ENCODE peak calls at places on chromosomes 3 and 15, in eight cellular contexts. One of them, this sample, is unnamed.

GRCh38 chr15:63462053-63462452 is 42.3 kb upstream of the USP3 start:
- DNase-seq in activated T-helper 1 cell treated with Interleukin-2 at 50 U/mL for 16 hours: no peak
- DNase-seq in substantia nigra: no peak
- DNase-seq in activated gamma-delta T cell: no peak
- DNase-seq in hepatocyte: no peak
- DNase-seq in NAMALWA: no peak
- DNase-seq in skeletal muscle cell: no peak
- DNase-seq in ureter: no peak
- DNase-seq in this sample: no peak

GRCh38 chr3:142613491-142613890 is 17.3 kb downstream of the PLS1 start:
- DNase-seq in activated gamma-delta T cell: no peak
- DNase-seq in substantia nigra: no peak
- DNase-seq in skeletal muscle cell: no peak
- DNase-seq in hepatocyte: no peak
- DNase-seq in ureter: no peak
- DNase-seq in activated T-helper 1 cell treated with Interleukin-2 at 50 U/mL for 16 hours: no peak
- DNase-seq in NAMALWA: no peak
- DNase-seq in this sample: peak; percentile 73

GRCh38 chr3:43997788-43998373 is 243.8 kb upstream of the TOPAZ1 start:
- DNase-seq in NAMALWA: no peak
- DNase-seq in activated gamma-delta T cell: no peak
- DNase-seq in activated T-helper 1 cell treated with Interleukin-2 at 50 U/mL for 16 hours: no peak
- DNase-seq in substantia nigra: no peak
- DNase-seq in ureter: no peak
- DNase-seq in hepatocyte: no peak
- DNase-seq in skeletal muscle cell: no peak
- DNase-seq in this sample: no peak

GRCh38 chr3:12194209-12194608 is 35.5 kb upstream of the TIMP4 start:
- DNase-seq in substantia nigra: no peak
- DNase-seq in NAMALWA: no peak
- DNase-seq in ureter: no peak
- DNase-seq in activated gamma-delta T cell: no peak
- DNase-seq in hepatocyte: peak; percentile 42
- DNase-seq in skeletal muscle cell: peak; percentile 97
- DNase-seq in activated T-helper 1 cell treated with Interleukin-2 at 50 U/mL for 16 hours: no peak
- DNase-seq in this sample: no peak

GRCh38 chr15:31145271-31145911 is 43.9 kb upstream of the TRPM1 start:
- DNase-seq in activated gamma-delta T cell: no peak
- DNase-seq in hepatocyte: no peak
- DNase-seq in substantia nigra: no peak
- DNase-seq in skeletal muscle cell: no peak
- DNase-seq in ureter: no peak
- DNase-seq in NAMALWA: peak; percentile 21
- DNase-seq in activated T-helper 1 cell treated with Interleukin-2 at 50 U/mL for 16 hours: no peak
- DNase-seq in this sample: no peak

GRCh38 chr3:169812124-169812843 is 386 bp upstream of the LRRIQ4 start:
- DNase-seq in ureter: peak; percentile 55
- DNase-seq in NAMALWA: peak; percentile 83
- DNase-seq in substantia nigra: peak; percentile 22
- DNase-seq in activated gamma-delta T cell: peak; percentile 19
- DNase-seq in skeletal muscle cell: peak; percentile 16
- DNase-seq in hepatocyte: peak; percentile 82
- DNase-seq in activated T-helper 1 cell treated with Interleukin-2 at 50 U/mL for 16 hours: peak; percentile 19
- DNase-seq in this sample: peak; percentile 64

GRCh38 chr15:80423215-80423614 is 19.0 kb downstream of the ARNT2 start:
- DNase-seq in substantia nigra: no peak
- DNase-seq in NAMALWA: no peak
- DNase-seq in ureter: no peak
- DNase-seq in activated T-helper 1 cell treated with Interleukin-2 at 50 U/mL for 16 hours: no peak
- DNase-seq in hepatocyte: no peak
- DNase-seq in skeletal muscle cell: no peak
- DNase-seq in activated gamma-delta T cell: no peak
- DNase-seq in this sample: no peak

GRCh38 chr3:124928333-124929202 is 6.0 kb downstream of the MUC13 start:
- DNase-seq in activated gamma-delta T cell: no peak
- DNase-seq in NAMALWA: peak; percentile 79
- DNase-seq in substantia nigra: no peak
- DNase-seq in activated T-helper 1 cell treated with Interleukin-2 at 50 U/mL for 16 hours: peak; percentile 10
- DNase-seq in hepatocyte: peak; percentile 66
- DNase-seq in skeletal muscle cell: peak; percentile 24
- DNase-seq in ureter: peak; percentile 64
- DNase-seq in this sample: peak; percentile 76

GRCh38 chr3:159922861-159923312 is 65.7 kb upstream of the IL12A start:
- DNase-seq in substantia nigra: no peak
- DNase-seq in activated gamma-delta T cell: no peak
- DNase-seq in NAMALWA: peak; percentile 38
- DNase-seq in skeletal muscle cell: no peak
- DNase-seq in activated T-helper 1 cell treated with Interleukin-2 at 50 U/mL for 16 hours: no peak
- DNase-seq in hepatocyte: no peak
- DNase-seq in ureter: no peak
- DNase-seq in this sample: no peak

GRCh38 chr15:43441316-43441715 is 51.6 kb downstream of the TP53BP1 start:
- DNase-seq in hepatocyte: no peak
- DNase-seq in activated T-helper 1 cell treated with Interleukin-2 at 50 U/mL for 16 hours: no peak
- DNase-seq in skeletal muscle cell: no peak
- DNase-seq in ureter: no peak
- DNase-seq in substantia nigra: no peak
- DNase-seq in NAMALWA: peak; percentile 48
- DNase-seq in activated gamma-delta T cell: no peak
- DNase-seq in this sample: no peak

GRCh38 chr15:95799286-95800187 is 531.0 kb upstream of the NR2F2 start:
- DNase-seq in hepatocyte: peak; percentile 24
- DNase-seq in activated gamma-delta T cell: no peak
- DNase-seq in ureter: no peak
- DNase-seq in substantia nigra: no peak
- DNase-seq in NAMALWA: no peak
- DNase-seq in skeletal muscle cell: peak; percentile 85
- DNase-seq in activated T-helper 1 cell treated with Interleukin-2 at 50 U/mL for 16 hours: no peak
- DNase-seq in this sample: no peak

This sample was measured in colonic mucosa.